ENCODE peak calls at places on chromosome 2, in five cellular contexts. One of them, this sample, is unnamed.

GRCh38 chr2:67797801-67798535 is 264.8 kb downstream of the C1D start:
- DNase-seq in anterior cingulate cortex: no peak
- DNase-seq in LoVo: no peak
- DNase-seq in GM06990: no peak
- DNase-seq in dorsolateral prefrontal cortex: no peak
- DNase-seq in this sample: no peak

GRCh38 chr2:100919316-100919715 is 82.8 kb upstream of the RPL31 start:
- DNase-seq in dorsolateral prefrontal cortex: no peak
- DNase-seq in GM06990: peak
- DNase-seq in anterior cingulate cortex: no peak
- DNase-seq in LoVo: no peak
- DNase-seq in this sample: no peak

GRCh38 chr2:193556766-193557470 is 1362.2 kb upstream of the TMEFF2 start:
- DNase-seq in GM06990: no peak
- DNase-seq in LoVo: no peak
- DNase-seq in dorsolateral prefrontal cortex: no peak
- DNase-seq in anterior cingulate cortex: no peak
- DNase-seq in this sample: no peak

GRCh38 chr2:43169987-43170732 is 56.2 kb downstream of the ZFP36L2 start:
- DNase-seq in GM06990: peak
- DNase-seq in LoVo: no peak
- DNase-seq in dorsolateral prefrontal cortex: no peak
- DNase-seq in anterior cingulate cortex: no peak
- DNase-seq in this sample: no peak

GRCh38 chr2:220779918-220780317 is 792.2 kb downstream of the EPHA4 start:
- DNase-seq in LoVo: no peak
- DNase-seq in anterior cingulate cortex: no peak
- DNase-seq in GM06990: no peak
- DNase-seq in dorsolateral prefrontal cortex: no peak
- DNase-seq in this sample: no peak

GRCh38 chr2:177430425-177430824 is 37.9 kb downstream of the AGPS start:
- DNase-seq in dorsolateral prefrontal cortex: no peak
- DNase-seq in GM06990: no peak
- DNase-seq in anterior cingulate cortex: no peak
- DNase-seq in LoVo: no peak
- DNase-seq in this sample: no peak

GRCh38 chr2:74849228-74849892 is 15.4 kb downstream of the HK2 start:
- DNase-seq in dorsolateral prefrontal cortex: no peak
- DNase-seq in LoVo: no peak
- DNase-seq in anterior cingulate cortex: no peak
- DNase-seq in GM06990: peak
- DNase-seq in this sample: no peak

GRCh38 chr2:71935291-71935848 is 212.3 kb downstream of the CYP26B1 start:
- DNase-seq in GM06990: no peak
- DNase-seq in dorsolateral prefrontal cortex: no peak
- DNase-seq in LoVo: no peak
- DNase-seq in anterior cingulate cortex: no peak
- DNase-seq in this sample: no peak

GRCh38 chr2:56185101-56185581 is 1.4 kb downstream of the CCDC85A start:
- DNase-seq in GM06990: no peak
- DNase-seq in dorsolateral prefrontal cortex: no peak
- DNase-seq in anterior cingulate cortex: no peak
- DNase-seq in LoVo: peak
- DNase-seq in this sample: no peak

GRCh38 chr2:132849118-132849517 is 179.1 kb upstream of the LYPD1 start:
- DNase-seq in LoVo: no peak
- DNase-seq in dorsolateral prefrontal cortex: no peak
- DNase-seq in anterior cingulate cortex: no peak
- DNase-seq in GM06990: no peak
- DNase-seq in this sample: no peak